ENCODE peak calls at places on chromosomes 2 and 18, in seven cellular contexts. K is AG04450; V is NCI-H1694; B is NCI-H510A treated with DMSO at 0.1 percent for 48 hours; W is EL; M is effector CD4-positive, alpha-beta T cell; E is left cardiac atrium. R is an unnamed sample.

GRCh38 chr18:39909706-39910105 is 2045.3 kb upstream of the PIK3C3 start:
- DNase-seq in K (no peak), V (no peak), B (peak), W (no peak), M (no peak), E (no peak), R (no peak)

GRCh38 chr2:237864030-237864931 is 4.9 kb downstream of the RAMP1 start:
- DNase-seq in K (no peak), V (no peak), B (no peak), W (no peak), M (no peak), E (no peak), R (no peak)

GRCh38 chr2:28348149-28348567 is 44.5 kb upstream of the FOSL2 start:
- DNase-seq in K (no peak), V (no peak), B (no peak), W (no peak), M (peak), E (peak), R (no peak)

GRCh38 chr2:191574232-191574631 is 103.7 kb upstream of the NABP1 start:
- DNase-seq in K (no peak), V (no peak), B (no peak), W (peak), M (no peak), E (no peak), R (no peak)

GRCh38 chr18:60452424-60452823 is 79.8 kb upstream of the MC4R start:
- DNase-seq in K (no peak), V (no peak), B (no peak), W (peak), M (no peak), E (no peak), R (no peak)

GRCh38 chr2:234677758-234678538 is 181.1 kb upstream of the ARL4C start:
- DNase-seq in K (no peak), V (no peak), B (no peak), W (peak), M (no peak), E (no peak), R (peak)

GRCh38 chr2:156541706-156542105 is 105.5 kb downstream of the GPD2 start:
- DNase-seq in K (no peak), V (no peak), B (no peak), W (no peak), M (no peak), E (no peak), R (no peak)

GRCh38 chr2:187615364-187615763 is 61.1 kb upstream of the TFPI start:
- DNase-seq in K (no peak), V (no peak), B (no peak), W (no peak), M (no peak), E (no peak), R (no peak)

GRCh38 chr2:165144315-165144714 is 59.5 kb downstream of the SCN3A start:
- DNase-seq in K (no peak), V (no peak), B (no peak), W (no peak), M (no peak), E (no peak), R (no peak)

GRCh38 chr2:172200495-172201085 is 97.9 kb upstream of the DLX2 start:
- DNase-seq in K (no peak), V (peak), B (no peak), W (peak), M (no peak), E (no peak), R (no peak)

GRCh38 chr2:140311905-140312304 is 1531.7 kb upstream of the NXPH2 start:
- DNase-seq in K (no peak), V (no peak), B (no peak), W (no peak), M (no peak), E (no peak), R (no peak)

GRCh38 chr2:151991010-151991409 is 107.8 kb downstream of the CACNB4 start:
- DNase-seq in K (no peak), V (no peak), B (no peak), W (no peak), M (no peak), E (no peak), R (no peak)

GRCh38 chr2:224220581-224221255 is 181.2 kb downstream of the FAM124B start:
- DNase-seq in K (no peak), V (no peak), B (no peak), W (peak), M (no peak), E (no peak), R (no peak)

GRCh38 chr18:37668971-37669747 is 103.6 kb upstream of the CELF4 start:
- DNase-seq in K (no peak), V (no peak), B (peak), W (no peak), M (no peak), E (no peak), R (peak)

GRCh38 chr2:206521612-206522011 is 78.3 kb downstream of the ADAM23 start:
- DNase-seq in K (no peak), V (no peak), B (no peak), W (no peak), M (no peak), E (no peak), R (no peak)

GRCh38 chr2:145413261-145413660 is 893.3 kb upstream of the ZEB2 start:
- DNase-seq in K (no peak), V (no peak), B (no peak), W (no peak), M (no peak), E (no peak), R (no peak)

GRCh38 chr18:70398076-70398475 is 109.2 kb downstream of the SOCS6 start:
- DNase-seq in K (no peak), V (no peak), B (no peak), W (no peak), M (no peak), E (no peak), R (no peak)

GRCh38 chr2:75055307-75055819 is 96.9 kb downstream of the POLE4 start:
- DNase-seq in K (no peak), V (no peak), B (no peak), W (no peak), M (no peak), E (no peak), R (no peak)

GRCh38 chr18:75070625-75071483 is 138.1 kb downstream of the PTGR3 start:
- DNase-seq in K (peak), V (no peak), B (peak), W (peak), M (peak), E (peak), R (peak)

GRCh38 chr2:86079981-86080911 is 25.4 kb downstream of the POLR1A start:
- DNase-seq in K (peak), V (peak), B (peak), W (peak), M (peak), E (peak), R (peak)

GRCh38 chr2:58508021-58508420 is 266.9 kb upstream of the FANCL start:
- DNase-seq in K (no peak), V (no peak), B (no peak), W (no peak), M (no peak), E (no peak), R (no peak)

GRCh38 chr2:240597419-240598181 is 11.1 kb downstream of the CAPN10 start:
- DNase-seq in K (no peak), V (no peak), B (no peak), W (no peak), M (no peak), E (peak), R (no peak)

GRCh38 chr2:23291274-23291673 is 93.7 kb upstream of the KLHL29 start:
- DNase-seq in K (no peak), V (no peak), B (no peak), W (no peak), M (no peak), E (no peak), R (peak)

GRCh38 chr2:222791946-222792649 is 68.7 kb upstream of the ACSL3 start:
- DNase-seq in K (no peak), V (no peak), B (no peak), W (no peak), M (no peak), E (peak), R (no peak)

GRCh38 chr18:34864836-34865497 is 154.9 kb downstream of the DTNA start:
- DNase-seq in K (no peak), V (no peak), B (no peak), W (no peak), M (no peak), E (no peak), R (no peak)

GRCh38 chr2:214575030-214575949 is 164.4 kb downstream of the VWC2L start:
- DNase-seq in K (no peak), V (peak), B (no peak), W (peak), M (no peak), E (no peak), R (no peak)

GRCh38 chr2:33086400-33087015 is 139.8 kb downstream of the LTBP1 start:
- DNase-seq in K (no peak), V (no peak), B (no peak), W (peak), M (no peak), E (no peak), R (no peak)

GRCh38 chr2:232776435-232776834 is at the start of gene KCNJ13:
- DNase-seq in K (no peak), V (no peak), B (no peak), W (peak), M (no peak), E (no peak), R (no peak)

R was measured in NCI-H345.